ENCODE peak calls at places on chromosome 12, in five cellular contexts. B, S, Y, C and H are unnamed samples.

GRCh38 chr12:6923851-6924250 is 3.9 kb upstream of the ATN1 start:
- DNase-seq in B (no peak), S (no peak), Y (no peak), C (no peak), H (no peak)

GRCh38 chr12:127509066-127509778 is 757.7 kb upstream of the TMEM132C start:
- DNase-seq in B (no peak), S (no peak), Y (no peak), C (peak), H (no peak)

GRCh38 chr12:93990832-93991748 is 157.3 kb upstream of the PLXNC1 start:
- DNase-seq in B (no peak), S (no peak), Y (no peak), C (no peak), H (no peak)

GRCh38 chr12:23851602-23852001 is 97.9 kb downstream of the SOX5 start:
- DNase-seq in B (no peak), S (no peak), Y (no peak), C (no peak), H (no peak)

GRCh38 chr12:90086281-90086680 is 377.6 kb upstream of the ATP2B1 start:
- DNase-seq in B (no peak), S (no peak), Y (no peak), C (no peak), H (no peak)

GRCh38 chr12:75560167-75560566 is 48.8 kb upstream of the KRR1 start:
- DNase-seq in B (peak), S (no peak), Y (no peak), C (no peak), H (no peak)

GRCh38 chr12:98151984-98152383 is 363.4 kb upstream of the TMPO start:
- DNase-seq in B (no peak), S (no peak), Y (no peak), C (no peak), H (no peak)

GRCh38 chr12:117080707-117081141 is 18.5 kb downstream of the TESC start:
- DNase-seq in B (no peak), S (no peak), Y (no peak), C (no peak), H (no peak)

GRCh38 chr12:85260904-85261303 is 19.1 kb upstream of the ALX1 start:
- DNase-seq in B (no peak), S (no peak), Y (no peak), C (no peak), H (no peak)

GRCh38 chr12:96221391-96221790 is 27.2 kb downstream of the ELK3 start:
- DNase-seq in B (no peak), S (no peak), Y (no peak), C (no peak), H (no peak)

GRCh38 chr12:121440768-121441167 is 40.9 kb downstream of the RNF34 start:
- DNase-seq in B (no peak), S (no peak), Y (no peak), C (no peak), H (no peak)

GRCh38 chr12:108773798-108774788 is 42.8 kb upstream of the CORO1C start:
- DNase-seq in B (no peak), S (no peak), Y (no peak), C (peak), H (no peak)

GRCh38 chr12:123483602-123484273 is 25.8 kb downstream of the SNRNP35 start:
- DNase-seq in B (no peak), S (no peak), Y (no peak), C (no peak), H (no peak)

GRCh38 chr12:120249875-120250795 is 15.4 kb downstream of the PXN start:
- DNase-seq in B (no peak), S (no peak), Y (no peak), C (no peak), H (no peak)

GRCh38 chr12:76546889-76547288 is 12.7 kb downstream of the OSBPL8 start:
- DNase-seq in B (no peak), S (no peak), Y (no peak), C (no peak), H (no peak)

GRCh38 chr12:42145197-42145549 is 499 bp upstream of the GXYLT1 start:
- DNase-seq in B (no peak), S (no peak), Y (no peak), C (no peak), H (no peak)

GRCh38 chr12:65083581-65083980 is 37.5 kb downstream of the WIF1 start:
- DNase-seq in B (no peak), S (no peak), Y (no peak), C (no peak), H (no peak)

GRCh38 chr12:98644433-98644711 is 216 bp downstream of the IKBIP start:
- DNase-seq in B (no peak), S (no peak), Y (no peak), C (no peak), H (no peak)